ENCODE peak calls at places on chromosomes 11 and 22, in six cellular contexts. One of them, this sample, is unnamed.

GRCh38 chr11:84390441-84391078 is 1104.4 kb upstream of the CCDC90B start:
- DNase-seq in hypothalamus: no peak
- DNase-seq in left ventricle myocardium superior: no peak
- DNase-seq in AG08395: no peak
- DNase-seq in stimulated activated CD4-positive, alpha-beta T cell treated with anti-CD3 and anti-CD28 coated beads, Interleukin-12 subunit alpha, Interleukin-12 subunit beta, amount 100 ng/mL, for 48 hours: no peak
- DNase-seq in substantia nigra: no peak
- DNase-seq in this sample: no peak

GRCh38 chr11:71153005-71153395 is 99.4 kb downstream of the SHANK2 start:
- DNase-seq in left ventricle myocardium superior: no peak
- DNase-seq in hypothalamus: no peak
- DNase-seq in stimulated activated CD4-positive, alpha-beta T cell treated with anti-CD3 and anti-CD28 coated beads, Interleukin-12 subunit alpha, Interleukin-12 subunit beta, amount 100 ng/mL, for 48 hours: no peak
- DNase-seq in AG08395: peak; percentile 46
- DNase-seq in substantia nigra: no peak
- DNase-seq in this sample: no peak

GRCh38 chr11:12180257-12181205 is 70.1 kb downstream of the MICAL2 start:
- DNase-seq in left ventricle myocardium superior: no peak
- DNase-seq in substantia nigra: no peak
- DNase-seq in hypothalamus: no peak
- DNase-seq in AG08395: no peak
- DNase-seq in stimulated activated CD4-positive, alpha-beta T cell treated with anti-CD3 and anti-CD28 coated beads, Interleukin-12 subunit alpha, Interleukin-12 subunit beta, amount 100 ng/mL, for 48 hours: no peak
- DNase-seq in this sample: no peak

GRCh38 chr22:28187612-28188011 is 268.6 kb upstream of the PITPNB start:
- DNase-seq in stimulated activated CD4-positive, alpha-beta T cell treated with anti-CD3 and anti-CD28 coated beads, Interleukin-12 subunit alpha, Interleukin-12 subunit beta, amount 100 ng/mL, for 48 hours: no peak
- DNase-seq in hypothalamus: no peak
- DNase-seq in AG08395: no peak
- DNase-seq in left ventricle myocardium superior: no peak
- DNase-seq in substantia nigra: no peak
- DNase-seq in this sample: no peak

GRCh38 chr11:28976801-28977145 is 868.6 kb downstream of the METTL15 start:
- DNase-seq in left ventricle myocardium superior: no peak
- DNase-seq in stimulated activated CD4-positive, alpha-beta T cell treated with anti-CD3 and anti-CD28 coated beads, Interleukin-12 subunit alpha, Interleukin-12 subunit beta, amount 100 ng/mL, for 48 hours: no peak
- DNase-seq in substantia nigra: no peak
- DNase-seq in hypothalamus: no peak
- DNase-seq in AG08395: no peak
- DNase-seq in this sample: no peak

GRCh38 chr11:100105605-100106358 is 581.3 kb upstream of the ARHGAP42 start:
- DNase-seq in hypothalamus: no peak
- DNase-seq in stimulated activated CD4-positive, alpha-beta T cell treated with anti-CD3 and anti-CD28 coated beads, Interleukin-12 subunit alpha, Interleukin-12 subunit beta, amount 100 ng/mL, for 48 hours: no peak
- DNase-seq in left ventricle myocardium superior: no peak
- DNase-seq in AG08395: no peak
- DNase-seq in substantia nigra: no peak
- DNase-seq in this sample: no peak

GRCh38 chr22:44443641-44444235 is 54.3 kb downstream of the RTL6 start:
- DNase-seq in hypothalamus: no peak
- DNase-seq in left ventricle myocardium superior: no peak
- DNase-seq in stimulated activated CD4-positive, alpha-beta T cell treated with anti-CD3 and anti-CD28 coated beads, Interleukin-12 subunit alpha, Interleukin-12 subunit beta, amount 100 ng/mL, for 48 hours: no peak
- DNase-seq in AG08395: no peak
- DNase-seq in substantia nigra: no peak
- DNase-seq in this sample: no peak

GRCh38 chr11:70702040-70702648 is 303.8 kb downstream of the CTTN start:
- DNase-seq in stimulated activated CD4-positive, alpha-beta T cell treated with anti-CD3 and anti-CD28 coated beads, Interleukin-12 subunit alpha, Interleukin-12 subunit beta, amount 100 ng/mL, for 48 hours: no peak
- DNase-seq in substantia nigra: no peak
- DNase-seq in left ventricle myocardium superior: no peak
- DNase-seq in AG08395: no peak
- DNase-seq in hypothalamus: no peak
- DNase-seq in this sample: no peak

GRCh38 chr11:133999355-133999754 is 42.6 kb upstream of the IGSF9B start:
- DNase-seq in left ventricle myocardium superior: no peak
- DNase-seq in AG08395: no peak
- DNase-seq in hypothalamus: no peak
- DNase-seq in stimulated activated CD4-positive, alpha-beta T cell treated with anti-CD3 and anti-CD28 coated beads, Interleukin-12 subunit alpha, Interleukin-12 subunit beta, amount 100 ng/mL, for 48 hours: no peak
- DNase-seq in substantia nigra: no peak
- DNase-seq in this sample: no peak

GRCh38 chr11:112523477-112523876 is 262.8 kb upstream of the PLET1 start:
- DNase-seq in AG08395: peak; percentile 54
- DNase-seq in substantia nigra: peak; percentile 65
- DNase-seq in left ventricle myocardium superior: no peak
- DNase-seq in hypothalamus: peak; percentile 38
- DNase-seq in stimulated activated CD4-positive, alpha-beta T cell treated with anti-CD3 and anti-CD28 coated beads, Interleukin-12 subunit alpha, Interleukin-12 subunit beta, amount 100 ng/mL, for 48 hours: no peak
- DNase-seq in this sample: no peak

GRCh38 chr11:133919330-133920108 is 37.2 kb downstream of the IGSF9B start:
- DNase-seq in hypothalamus: no peak
- DNase-seq in left ventricle myocardium superior: no peak
- DNase-seq in AG08395: no peak
- DNase-seq in substantia nigra: no peak
- DNase-seq in stimulated activated CD4-positive, alpha-beta T cell treated with anti-CD3 and anti-CD28 coated beads, Interleukin-12 subunit alpha, Interleukin-12 subunit beta, amount 100 ng/mL, for 48 hours: no peak
- DNase-seq in this sample: no peak

GRCh38 chr11:8233691-8234424 is 29.8 kb downstream of the LMO1 start:
- DNase-seq in hypothalamus: no peak
- DNase-seq in left ventricle myocardium superior: no peak
- DNase-seq in substantia nigra: no peak
- DNase-seq in stimulated activated CD4-positive, alpha-beta T cell treated with anti-CD3 and anti-CD28 coated beads, Interleukin-12 subunit alpha, Interleukin-12 subunit beta, amount 100 ng/mL, for 48 hours: no peak
- DNase-seq in AG08395: peak; percentile 45
- DNase-seq in this sample: no peak

GRCh38 chr22:32850157-32850556 is 48.7 kb downstream of the TIMP3 start:
- DNase-seq in AG08395: no peak
- DNase-seq in substantia nigra: no peak
- DNase-seq in left ventricle myocardium superior: no peak
- DNase-seq in stimulated activated CD4-positive, alpha-beta T cell treated with anti-CD3 and anti-CD28 coated beads, Interleukin-12 subunit alpha, Interleukin-12 subunit beta, amount 100 ng/mL, for 48 hours: no peak
- DNase-seq in hypothalamus: no peak
- DNase-seq in this sample: no peak

GRCh38 chr11:26243426-26243825 is 88.5 kb upstream of the ANO3 start:
- DNase-seq in AG08395: no peak
- DNase-seq in left ventricle myocardium superior: no peak
- DNase-seq in hypothalamus: no peak
- DNase-seq in stimulated activated CD4-positive, alpha-beta T cell treated with anti-CD3 and anti-CD28 coated beads, Interleukin-12 subunit alpha, Interleukin-12 subunit beta, amount 100 ng/mL, for 48 hours: no peak
- DNase-seq in substantia nigra: no peak
- DNase-seq in this sample: no peak

GRCh38 chr11:126646701-126647209 is 291.3 kb downstream of the ST3GAL4 start:
- DNase-seq in hypothalamus: no peak
- DNase-seq in AG08395: peak; percentile 64
- DNase-seq in stimulated activated CD4-positive, alpha-beta T cell treated with anti-CD3 and anti-CD28 coated beads, Interleukin-12 subunit alpha, Interleukin-12 subunit beta, amount 100 ng/mL, for 48 hours: no peak
- DNase-seq in left ventricle myocardium superior: no peak
- DNase-seq in substantia nigra: no peak
- DNase-seq in this sample: no peak

GRCh38 chr11:121117753-121118152 is 16.7 kb downstream of the TECTA start:
- DNase-seq in stimulated activated CD4-positive, alpha-beta T cell treated with anti-CD3 and anti-CD28 coated beads, Interleukin-12 subunit alpha, Interleukin-12 subunit beta, amount 100 ng/mL, for 48 hours: no peak
- DNase-seq in hypothalamus: no peak
- DNase-seq in substantia nigra: no peak
- DNase-seq in AG08395: no peak
- DNase-seq in left ventricle myocardium superior: no peak
- DNase-seq in this sample: no peak

GRCh38 chr22:47001288-47001687 is 238.8 kb downstream of the TBC1D22A start:
- DNase-seq in AG08395: no peak
- DNase-seq in substantia nigra: no peak
- DNase-seq in left ventricle myocardium superior: no peak
- DNase-seq in stimulated activated CD4-positive, alpha-beta T cell treated with anti-CD3 and anti-CD28 coated beads, Interleukin-12 subunit alpha, Interleukin-12 subunit beta, amount 100 ng/mL, for 48 hours: no peak
- DNase-seq in hypothalamus: no peak
- DNase-seq in this sample: no peak

GRCh38 chr11:16603890-16604783 is 134.3 kb upstream of the C11orf58 start:
- DNase-seq in stimulated activated CD4-positive, alpha-beta T cell treated with anti-CD3 and anti-CD28 coated beads, Interleukin-12 subunit alpha, Interleukin-12 subunit beta, amount 100 ng/mL, for 48 hours: no peak
- DNase-seq in substantia nigra: peak; percentile 45
- DNase-seq in AG08395: no peak
- DNase-seq in left ventricle myocardium superior: peak; percentile 86
- DNase-seq in hypothalamus: no peak
- DNase-seq in this sample: no peak

GRCh38 chr11:57403176-57404147 is 13.0 kb upstream of the PRG2 start:
- DNase-seq in left ventricle myocardium superior: no peak
- DNase-seq in hypothalamus: no peak
- DNase-seq in AG08395: no peak
- DNase-seq in stimulated activated CD4-positive, alpha-beta T cell treated with anti-CD3 and anti-CD28 coated beads, Interleukin-12 subunit alpha, Interleukin-12 subunit beta, amount 100 ng/mL, for 48 hours: no peak
- DNase-seq in substantia nigra: no peak
- DNase-seq in this sample: no peak

GRCh38 chr11:116239247-116239646 is 533.5 kb downstream of the BUD13 start:
- DNase-seq in substantia nigra: no peak
- DNase-seq in AG08395: no peak
- DNase-seq in stimulated activated CD4-positive, alpha-beta T cell treated with anti-CD3 and anti-CD28 coated beads, Interleukin-12 subunit alpha, Interleukin-12 subunit beta, amount 100 ng/mL, for 48 hours: no peak
- DNase-seq in hypothalamus: no peak
- DNase-seq in left ventricle myocardium superior: no peak
- DNase-seq in this sample: no peak

GRCh38 chr22:17266261-17266971 is 47.2 kb upstream of the ADA2 start:
- DNase-seq in stimulated activated CD4-positive, alpha-beta T cell treated with anti-CD3 and anti-CD28 coated beads, Interleukin-12 subunit alpha, Interleukin-12 subunit beta, amount 100 ng/mL, for 48 hours: no peak
- DNase-seq in AG08395: no peak
- DNase-seq in left ventricle myocardium superior: peak; percentile 62
- DNase-seq in hypothalamus: peak; percentile 4
- DNase-seq in substantia nigra: no peak
- DNase-seq in this sample: no peak

GRCh38 chr11:116791002-116791812 is 472 bp downstream of the APOA5 start:
- DNase-seq in left ventricle myocardium superior: peak; percentile 89
- DNase-seq in AG08395: peak; percentile 88
- DNase-seq in stimulated activated CD4-positive, alpha-beta T cell treated with anti-CD3 and anti-CD28 coated beads, Interleukin-12 subunit alpha, Interleukin-12 subunit beta, amount 100 ng/mL, for 48 hours: peak; percentile 72
- DNase-seq in hypothalamus: peak; percentile 60
- DNase-seq in substantia nigra: peak; percentile 77
- DNase-seq in this sample: peak; percentile 71

GRCh38 chr11:88378422-88379066 is 41.0 kb upstream of the CTSC start:
- DNase-seq in stimulated activated CD4-positive, alpha-beta T cell treated with anti-CD3 and anti-CD28 coated beads, Interleukin-12 subunit alpha, Interleukin-12 subunit beta, amount 100 ng/mL, for 48 hours: no peak
- DNase-seq in AG08395: no peak
- DNase-seq in left ventricle myocardium superior: no peak
- DNase-seq in hypothalamus: no peak
- DNase-seq in substantia nigra: no peak
- DNase-seq in this sample: no peak

GRCh38 chr11:60343094-60343704 is 16.1 kb downstream of the MS4A6E start:
- DNase-seq in left ventricle myocardium superior: no peak
- DNase-seq in substantia nigra: no peak
- DNase-seq in stimulated activated CD4-positive, alpha-beta T cell treated with anti-CD3 and anti-CD28 coated beads, Interleukin-12 subunit alpha, Interleukin-12 subunit beta, amount 100 ng/mL, for 48 hours: no peak
- DNase-seq in hypothalamus: no peak
- DNase-seq in AG08395: no peak
- DNase-seq in this sample: no peak

GRCh38 chr22:39524089-39524752 is 3.9 kb downstream of the ATF4 start:
- DNase-seq in stimulated activated CD4-positive, alpha-beta T cell treated with anti-CD3 and anti-CD28 coated beads, Interleukin-12 subunit alpha, Interleukin-12 subunit beta, amount 100 ng/mL, for 48 hours: no peak
- DNase-seq in AG08395: no peak
- DNase-seq in substantia nigra: no peak
- DNase-seq in hypothalamus: no peak
- DNase-seq in left ventricle myocardium superior: no peak
- DNase-seq in this sample: no peak

GRCh38 chr11:70397336-70397982 is 870 bp upstream of the CTTN start:
- DNase-seq in hypothalamus: no peak
- DNase-seq in AG08395: peak; percentile 11
- DNase-seq in left ventricle myocardium superior: no peak
- DNase-seq in stimulated activated CD4-positive, alpha-beta T cell treated with anti-CD3 and anti-CD28 coated beads, Interleukin-12 subunit alpha, Interleukin-12 subunit beta, amount 100 ng/mL, for 48 hours: no peak
- DNase-seq in substantia nigra: no peak
- DNase-seq in this sample: no peak

GRCh38 chr11:45927332-45927683 is 4.9 kb downstream of the LARGE2 start:
- DNase-seq in hypothalamus: no peak
- DNase-seq in left ventricle myocardium superior: no peak
- DNase-seq in substantia nigra: no peak
- DNase-seq in stimulated activated CD4-positive, alpha-beta T cell treated with anti-CD3 and anti-CD28 coated beads, Interleukin-12 subunit alpha, Interleukin-12 subunit beta, amount 100 ng/mL, for 48 hours: no peak
- DNase-seq in AG08395: no peak
- DNase-seq in this sample: no peak

GRCh38 chr22:47372111-47372581 is 609.7 kb downstream of the TBC1D22A start:
- DNase-seq in hypothalamus: no peak
- DNase-seq in substantia nigra: no peak
- DNase-seq in stimulated activated CD4-positive, alpha-beta T cell treated with anti-CD3 and anti-CD28 coated beads, Interleukin-12 subunit alpha, Interleukin-12 subunit beta, amount 100 ng/mL, for 48 hours: no peak
- DNase-seq in left ventricle myocardium superior: no peak
- DNase-seq in AG08395: no peak
- DNase-seq in this sample: no peak

GRCh38 chr11:69300124-69301032 is 6.4 kb downstream of the MYEOV start:
- DNase-seq in left ventricle myocardium superior: no peak
- DNase-seq in hypothalamus: no peak
- DNase-seq in stimulated activated CD4-positive, alpha-beta T cell treated with anti-CD3 and anti-CD28 coated beads, Interleukin-12 subunit alpha, Interleukin-12 subunit beta, amount 100 ng/mL, for 48 hours: no peak
- DNase-seq in AG08395: peak; percentile 78
- DNase-seq in substantia nigra: no peak
- DNase-seq in this sample: no peak

GRCh38 chr11:15923169-15923568 is 433.2 kb downstream of the SOX6 start:
- DNase-seq in stimulated activated CD4-positive, alpha-beta T cell treated with anti-CD3 and anti-CD28 coated beads, Interleukin-12 subunit alpha, Interleukin-12 subunit beta, amount 100 ng/mL, for 48 hours: no peak
- DNase-seq in hypothalamus: no peak
- DNase-seq in left ventricle myocardium superior: no peak
- DNase-seq in AG08395: no peak
- DNase-seq in substantia nigra: no peak
- DNase-seq in this sample: no peak

GRCh38 chr11:78699606-78700005 is 124.9 kb upstream of the NARS2 start:
- DNase-seq in left ventricle myocardium superior: no peak
- DNase-seq in substantia nigra: no peak
- DNase-seq in AG08395: no peak
- DNase-seq in stimulated activated CD4-positive, alpha-beta T cell treated with anti-CD3 and anti-CD28 coated beads, Interleukin-12 subunit alpha, Interleukin-12 subunit beta, amount 100 ng/mL, for 48 hours: no peak
- DNase-seq in hypothalamus: no peak
- DNase-seq in this sample: no peak

GRCh38 chr11:2424811-2425495 is 19.4 kb downstream of the TRPM5 start:
- DNase-seq in left ventricle myocardium superior: peak; percentile 19
- DNase-seq in AG08395: no peak
- DNase-seq in hypothalamus: no peak
- DNase-seq in stimulated activated CD4-positive, alpha-beta T cell treated with anti-CD3 and anti-CD28 coated beads, Interleukin-12 subunit alpha, Interleukin-12 subunit beta, amount 100 ng/mL, for 48 hours: no peak
- DNase-seq in substantia nigra: no peak
- DNase-seq in this sample: no peak

GRCh38 chr11:81104051-81104450 is 1629.6 kb downstream of the FAM181B start:
- DNase-seq in substantia nigra: no peak
- DNase-seq in left ventricle myocardium superior: no peak
- DNase-seq in AG08395: no peak
- DNase-seq in hypothalamus: no peak
- DNase-seq in stimulated activated CD4-positive, alpha-beta T cell treated with anti-CD3 and anti-CD28 coated beads, Interleukin-12 subunit alpha, Interleukin-12 subunit beta, amount 100 ng/mL, for 48 hours: no peak
- DNase-seq in this sample: no peak